ENCODE peak calls at places on chromosome 9, in six cellular contexts. F, G, W, D, X and I are unnamed samples. For H3K79me2, the result is how much of the 10 kb centered on the place peaks cover.

GRCh38 chr9:109022909-109023308 is 9.6 kb upstream of the CTNNAL1 start:
- DNase-seq in G (no peak), F (no peak), X (peak), W (no peak), D (no peak), I (no peak)

GRCh38 chr9:89687848-89688247 is 83.0 kb downstream of the GADD45G start:
- DNase-seq in D (no peak), X (no peak), F (no peak), W (no peak), G (no peak), I (no peak)

GRCh38 chr9:105401651-105402050 is 46.2 kb upstream of the FSD1L start:
- DNase-seq in F (no peak), W (no peak), D (no peak), X (no peak), G (no peak), I (no peak)

GRCh38 chr9:122846371-122847060 is 18.1 kb upstream of the PDCL start:
- DNase-seq in G (no peak), X (no peak), F (no peak), D (no peak), W (no peak), I (no peak)

GRCh38 chr9:16364347-16364746 is 506.1 kb downstream of the BNC2 start:
- DNase-seq in X (no peak), G (no peak), F (no peak), W (no peak), D (no peak), I (no peak)

GRCh38 chr9:37752646-37753488 is 738 bp upstream of the TRMT10B start:
- DNase-seq in W (no peak), G (no peak), F (no peak), X (no peak), D (no peak), I (no peak)

GRCh38 chr9:86821011-86821845 is 126.1 kb downstream of the GAS1 start:
- DNase-seq in X (no peak), D (no peak), G (no peak), F (no peak), W (no peak), I (no peak)

GRCh38 chr9:27545471-27545870 is 15.9 kb upstream of the MOB3B start:
- DNase-seq in F (no peak), W (no peak), D (no peak), G (no peak), X (no peak), I (no peak)

GRCh38 chr9:116928884-116929283 is 241.8 kb downstream of the TRIM32 start:
- DNase-seq in X (no peak), D (peak), G (no peak), F (no peak), W (no peak), I (no peak)

GRCh38 chr9:89425921-89426388 is 72.0 kb downstream of the SEMA4D start:
- DNase-seq in D (no peak), W (no peak), X (no peak), F (no peak), G (no peak), I (no peak)

GRCh38 chr9:128882677-128883590 is 1.0 kb downstream of the LRRC8A start:
- DNase-seq in X (peak), G (no peak), F (no peak), W (peak), D (no peak), I (peak)

GRCh38 chr9:109861499-109861898 is 81.5 kb downstream of the PALM2AKAP2 start:
- DNase-seq in F (no peak), G (no peak), D (no peak), X (no peak), W (no peak), I (no peak)

GRCh38 chr9:4366649-4367330 is 66.9 kb upstream of the GLIS3 start:
- DNase-seq in X (peak), G (peak), D (peak), F (no peak), W (peak), I (peak)

GRCh38 chr9:16236882-16237281 is 633.6 kb downstream of the BNC2 start:
- DNase-seq in F (no peak), X (no peak), G (no peak), D (no peak), W (no peak), I (no peak)

GRCh38 chr9:98365227-98365669 is 109.8 kb upstream of the TBC1D2 start:
- DNase-seq in W (peak), F (no peak), X (peak), G (peak), D (no peak), I (no peak)

GRCh38 chr9:92656537-92656925 is 13.4 kb downstream of the IPPK start:
- DNase-seq in X (no peak), W (no peak), D (no peak), G (no peak), F (no peak), I (no peak)

GRCh38 chr9:37202091-37202490 is 81.7 kb downstream of the ZCCHC7 start:
- DNase-seq in G (no peak), F (no peak), D (no peak), W (no peak), X (no peak), I (no peak)

DNA sequence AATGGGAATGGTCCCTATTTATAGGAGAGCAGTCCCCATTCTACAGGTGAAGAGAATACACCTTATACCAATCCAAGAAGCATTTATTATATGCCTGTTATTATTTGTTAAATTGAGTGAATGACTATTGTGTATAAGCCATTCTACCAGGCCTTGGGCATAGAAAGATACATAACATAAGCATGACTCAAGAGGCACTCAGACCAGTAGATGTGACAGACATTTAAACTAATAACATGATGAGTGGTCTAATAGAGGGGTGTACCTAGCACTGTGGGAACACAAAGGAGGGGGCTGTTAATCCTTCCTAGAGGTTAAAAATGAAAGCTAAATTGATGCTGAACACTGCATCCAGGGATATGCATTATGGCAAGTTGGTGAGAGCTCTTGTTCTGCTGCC is 145.0 kb upstream of the TNC start:
- DNase-seq in X (no peak), F (no peak), G (no peak), D (no peak), W (no peak), I (peak)
- TF ChIP-seq RAD21 in X (no peak), F (no peak), G (no peak), D (no peak), W (no peak), I (no peak)

GRCh38 chr9:127556871-127557270 is 55.2 kb upstream of the STXBP1 start:
- DNase-seq in X (no peak), D (no peak), G (no peak), W (no peak), F (no peak), I (no peak)

GRCh38 chr9:127559247-127559680 is 52.8 kb upstream of the STXBP1 start:
- DNase-seq in G (no peak), D (no peak), X (no peak), W (no peak), F (no peak), I (no peak)

GRCh38 chr9:127557466-127557869 is 54.6 kb upstream of the STXBP1 start:
- DNase-seq in F (no peak), D (no peak), G (no peak), W (no peak), X (no peak), I (peak)

GRCh38 chr9:127557998-127558546 is 54.0 kb upstream of the STXBP1 start:
- DNase-seq in D (no peak), F (no peak), W (no peak), G (no peak), X (no peak), I (no peak)

DNA sequence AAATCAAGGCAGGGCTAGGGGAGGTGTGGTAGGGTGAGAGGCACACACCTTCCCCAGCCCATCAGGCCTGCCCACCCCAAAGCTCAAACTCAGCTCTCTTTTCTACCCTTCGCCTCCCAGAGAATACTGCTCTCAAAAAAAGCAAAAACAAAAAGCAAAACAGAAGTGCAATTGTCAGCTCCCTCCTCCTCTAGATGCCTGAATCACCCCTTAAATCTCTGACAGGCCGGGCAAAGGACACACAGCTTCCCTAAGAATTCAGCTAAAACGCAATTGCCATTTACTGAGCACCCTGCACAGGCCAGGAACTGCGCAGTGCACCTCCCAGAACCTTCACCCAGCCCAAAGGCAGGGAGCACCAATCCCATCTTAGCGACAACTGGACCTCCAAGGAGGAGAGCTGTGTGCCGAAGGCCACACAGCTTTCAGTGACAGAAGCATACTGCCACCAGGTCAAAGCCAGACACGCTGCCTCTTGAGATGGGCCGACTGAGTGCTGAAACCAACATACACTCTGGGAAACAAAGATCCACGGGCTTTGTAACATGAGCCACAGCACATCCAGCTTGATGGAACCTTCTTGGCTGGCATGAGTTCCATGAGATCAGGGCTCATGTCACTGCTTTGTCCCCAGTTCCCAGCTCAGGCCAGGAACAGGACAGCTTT is 53.4 kb upstream of the STXBP1 start:
- DNase-seq in F (no peak), G (no peak), D (no peak), W (no peak), X (no peak), I (no peak)
- H3K79me2 ChIP-seq in F (under half), G (half or more), D (under half), W (half or more), X (under half), I (half or more)

DNA sequence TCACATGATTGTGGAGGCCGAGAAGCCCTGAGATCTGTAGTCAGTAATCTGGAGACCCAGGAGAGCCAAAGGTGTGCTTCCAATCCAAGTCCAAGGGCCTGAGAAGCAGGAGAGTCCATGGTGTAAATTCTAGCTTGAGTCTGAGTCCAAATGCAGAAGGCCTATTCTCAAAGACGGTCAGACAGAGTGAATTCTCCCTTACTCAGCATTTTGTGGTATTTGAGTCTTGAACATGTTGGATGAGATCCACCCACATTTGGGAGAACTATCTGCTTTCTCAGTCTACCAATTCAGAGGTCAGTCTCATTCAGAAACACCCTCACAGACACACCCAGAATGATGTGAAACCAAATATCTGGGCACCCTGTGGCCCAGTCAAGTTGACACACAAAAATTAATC is 128.8 kb upstream of the PTCH1 start:
- DNase-seq in D (no peak), F (no peak), X (no peak), W (no peak), G (no peak), I (no peak)
- TF ChIP-seq RAD21 in D (no peak), F (no peak), X (no peak), W (no peak), G (no peak), I (no peak)

GRCh38 chr9:20603524-20604268 is 18.6 kb downstream of the MLLT3 start:
- DNase-seq in D (no peak), F (no peak), X (no peak), G (no peak), W (no peak), I (no peak)
- H3K79me2 ChIP-seq in D (under half), F (half or more), X (under half), G (under half), W (under half), I (under half)

DNA sequence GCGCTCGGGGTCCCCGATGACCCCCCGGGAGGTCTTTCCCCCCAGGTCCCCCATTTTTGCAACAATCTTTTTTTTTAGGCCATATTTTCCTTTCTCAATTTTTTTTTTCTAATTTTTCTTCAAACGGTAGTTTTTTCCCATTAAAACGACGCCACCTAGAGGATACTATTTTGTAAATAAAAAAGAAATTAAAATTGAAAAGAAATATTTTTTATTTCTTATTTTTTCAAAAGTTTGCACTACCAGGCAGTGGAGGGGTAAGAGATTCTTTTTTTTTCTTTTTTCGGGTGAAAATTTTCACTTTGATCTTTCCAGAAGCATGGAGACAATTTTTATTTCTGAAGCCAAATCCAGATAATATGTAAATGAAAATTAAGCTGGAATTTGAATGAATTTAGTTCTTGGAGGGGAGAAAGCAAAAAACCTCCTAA is 712 bp downstream of the ZNF618 start:
- DNase-seq in X (no peak), W (no peak), G (no peak), D (no peak), F (no peak), I (no peak)
- TF ChIP-seq RAD21 in X (no peak), W (no peak), G (peak), D (no peak), F (no peak), I (peak)

GRCh38 chr9:130824079-130824478 is 11.0 kb upstream of the ABL1 start:
- DNase-seq in G (no peak), X (no peak), W (no peak), D (no peak), F (no peak), I (no peak)
- H3K79me2 ChIP-seq in G (under half), X (under half), W (under half), D (under half), F (under half), I (under half)

GRCh38 chr9:133994359-133995011 is 2.4 kb upstream of the VAV2 start:
- DNase-seq in W (peak), D (peak), G (peak), X (peak), F (no peak), I (peak)
- TF ChIP-seq RAD21 in W (peak), D (peak), G (no peak), X (peak), F (peak), I (peak)

DNA sequence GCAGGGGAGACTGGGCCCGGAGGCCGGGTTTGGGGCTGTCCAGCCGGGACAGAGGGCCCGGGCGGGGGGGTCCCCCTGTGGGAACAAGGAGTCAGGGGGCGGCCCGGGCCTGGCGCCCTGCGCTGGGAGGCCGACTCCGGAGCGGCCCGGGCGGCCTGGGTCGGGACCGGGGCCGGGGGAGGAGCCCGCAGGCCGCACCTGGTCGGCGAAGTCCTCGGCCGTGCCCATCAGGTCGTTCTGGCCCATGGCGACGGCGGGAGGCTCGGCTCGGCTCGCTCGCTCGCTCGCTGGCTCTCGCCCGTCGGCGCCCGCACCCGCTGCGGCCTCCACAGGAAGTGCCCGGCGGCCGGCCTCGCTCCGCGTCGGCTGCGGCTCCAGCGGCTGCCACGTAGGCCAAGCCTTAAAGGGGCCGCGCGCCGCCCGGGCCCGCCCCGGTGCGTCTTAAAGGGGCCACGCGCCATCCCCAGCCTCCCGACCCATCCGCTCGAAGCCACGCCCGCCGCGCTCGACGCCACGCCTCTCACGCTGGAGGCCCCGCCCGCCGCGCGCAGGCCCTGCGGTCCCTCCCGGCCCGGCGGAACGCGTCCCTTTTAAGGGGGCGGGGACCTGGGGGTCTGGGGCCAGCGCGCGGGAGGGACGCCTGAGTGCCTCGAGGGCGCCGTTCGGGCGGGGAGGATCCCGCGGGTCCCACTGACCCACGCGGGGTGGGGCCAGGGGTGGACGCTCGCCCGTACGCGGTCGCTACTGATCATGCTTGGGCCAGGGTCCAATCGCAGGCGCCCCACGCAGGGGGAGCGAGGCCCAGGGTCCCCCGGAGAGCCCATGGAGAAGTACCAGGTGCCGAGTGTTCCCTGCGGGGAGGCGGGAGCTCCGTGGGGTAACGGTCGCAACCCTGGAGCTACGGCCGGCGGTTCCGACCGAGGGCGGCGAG is at the start of the genes STKLD1 and SURF4:
- DNase-seq in W (peak), F (peak), X (peak), G (peak), D (peak), I (peak)
- H3K79me2 ChIP-seq in W (half or more), F (under half), X (under half), G (under half), D (under half), I (half or more)

GRCh38 chr9:35746583-35746982 is 2.4 kb downstream of the GBA2 start:
- DNase-seq in X (peak), G (no peak), W (no peak), F (no peak), D (no peak), I (no peak)
- TF ChIP-seq RAD21 in X (no peak), G (no peak), W (no peak), F (no peak), D (no peak), I (no peak)

GRCh38 chr9:21543187-21543586 is 61.1 kb upstream of the IFNE start:
- DNase-seq in F (no peak), X (no peak), D (no peak), W (no peak), G (no peak), I (no peak)
- H3K79me2 ChIP-seq in F (under half), X (under half), D (under half), W (under half), G (half or more), I (under half)